ENCODE peak calls at places on chromosome 14, in ten cellular contexts. One of them, this sample, is unnamed.
A peak's percentile ranks its signal among the peaks of the same experiment; 100 is the strongest.

GRCh38 chr14:35879654-35880249 is 53.6 kb downstream of the BRMS1L start:
- DNase-seq in A549: peak; percentile 36
- DNase-seq in lower lobe of right lung: no peak
- DNase-seq in stomach: no peak
- DNase-seq in spleen: no peak
- DNase-seq in astrocyte: peak; percentile 6
- DNase-seq in lung: no peak
- DNase-seq in sigmoid colon: no peak
- DNase-seq in OCI-LY7: peak; percentile 45
- DNase-seq in HepG2: peak; percentile 42
- DNase-seq in this sample: no peak

GRCh38 chr14:21070083-21070609 is at the start of gene ARHGEF40:
- DNase-seq in HepG2: no peak
- DNase-seq in astrocyte: peak; percentile 27
- DNase-seq in stomach: peak; percentile 74
- DNase-seq in lower lobe of right lung: peak; percentile 75
- DNase-seq in A549: peak; percentile 40
- DNase-seq in sigmoid colon: no peak
- DNase-seq in lung: no peak
- DNase-seq in spleen: peak; percentile 88
- DNase-seq in OCI-LY7: peak; percentile 36
- DNase-seq in this sample: peak; percentile 67

GRCh38 chr14:57822081-57822480 is 43.8 kb downstream of the SLC35F4 start:
- DNase-seq in HepG2: no peak
- DNase-seq in A549: no peak
- DNase-seq in lung: no peak
- DNase-seq in spleen: no peak
- DNase-seq in astrocyte: no peak
- DNase-seq in stomach: no peak
- DNase-seq in sigmoid colon: no peak
- DNase-seq in lower lobe of right lung: no peak
- DNase-seq in OCI-LY7: no peak
- DNase-seq in this sample: no peak

GRCh38 chr14:68627050-68627867 is 165.6 kb downstream of the ZFP36L1 start:
- DNase-seq in stomach: peak; percentile 51
- DNase-seq in astrocyte: peak; percentile 43
- DNase-seq in sigmoid colon: no peak
- DNase-seq in spleen: no peak
- DNase-seq in OCI-LY7: no peak
- DNase-seq in lower lobe of right lung: no peak
- DNase-seq in HepG2: peak; percentile 56
- DNase-seq in lung: no peak
- DNase-seq in A549: no peak
- DNase-seq in this sample: no peak

GRCh38 chr14:92677087-92677668 is 71.2 kb downstream of the LGMN start:
- DNase-seq in stomach: no peak
- DNase-seq in OCI-LY7: peak; percentile 36
- DNase-seq in lower lobe of right lung: no peak
- DNase-seq in spleen: peak; percentile 71
- DNase-seq in HepG2: no peak
- DNase-seq in A549: no peak
- DNase-seq in lung: no peak
- DNase-seq in astrocyte: no peak
- DNase-seq in sigmoid colon: peak; percentile 62
- DNase-seq in this sample: no peak

GRCh38 chr14:103072595-103073366 is 11.2 kb upstream of the LBHD2 start:
- DNase-seq in spleen: peak; percentile 75
- DNase-seq in OCI-LY7: no peak
- DNase-seq in astrocyte: no peak
- DNase-seq in A549: peak; percentile 82
- DNase-seq in lower lobe of right lung: no peak
- DNase-seq in lung: no peak
- DNase-seq in stomach: no peak
- DNase-seq in HepG2: no peak
- DNase-seq in sigmoid colon: peak; percentile 59
- DNase-seq in this sample: peak; percentile 43

GRCh38 chr14:22544406-22544805 is 44.6 kb downstream of the DAD1 start:
- DNase-seq in HepG2: no peak
- DNase-seq in sigmoid colon: no peak
- DNase-seq in lung: no peak
- DNase-seq in stomach: no peak
- DNase-seq in lower lobe of right lung: no peak
- DNase-seq in OCI-LY7: no peak
- DNase-seq in astrocyte: no peak
- DNase-seq in A549: no peak
- DNase-seq in spleen: no peak
- DNase-seq in this sample: no peak

GRCh38 chr14:26173581-26173980 is 424.3 kb downstream of the NOVA1 start:
- DNase-seq in lung: no peak
- DNase-seq in sigmoid colon: no peak
- DNase-seq in stomach: no peak
- DNase-seq in HepG2: no peak
- DNase-seq in OCI-LY7: no peak
- DNase-seq in A549: no peak
- DNase-seq in astrocyte: no peak
- DNase-seq in spleen: no peak
- DNase-seq in lower lobe of right lung: no peak
- DNase-seq in this sample: no peak

GRCh38 chr14:102579696-102580551 is 12.5 kb upstream of the RCOR1 start:
- DNase-seq in A549: no peak
- DNase-seq in HepG2: no peak
- DNase-seq in sigmoid colon: no peak
- DNase-seq in lower lobe of right lung: peak; percentile 55
- DNase-seq in OCI-LY7: no peak
- DNase-seq in astrocyte: peak; percentile 65
- DNase-seq in stomach: no peak
- DNase-seq in spleen: no peak
- DNase-seq in lung: no peak
- DNase-seq in this sample: no peak

GRCh38 chr14:67533754-67534085 is 630 bp downstream of the PLEKHH1 start:
- DNase-seq in lower lobe of right lung: no peak
- DNase-seq in astrocyte: no peak
- DNase-seq in OCI-LY7: no peak
- DNase-seq in HepG2: no peak
- DNase-seq in lung: no peak
- DNase-seq in sigmoid colon: peak; percentile 50
- DNase-seq in A549: no peak
- DNase-seq in stomach: no peak
- DNase-seq in spleen: no peak
- DNase-seq in this sample: no peak

GRCh38 chr14:33287204-33287603 is 348.5 kb downstream of the NPAS3 start:
- DNase-seq in stomach: no peak
- DNase-seq in spleen: no peak
- DNase-seq in lung: no peak
- DNase-seq in astrocyte: peak; percentile 44
- DNase-seq in lower lobe of right lung: no peak
- DNase-seq in HepG2: no peak
- DNase-seq in OCI-LY7: no peak
- DNase-seq in A549: no peak
- DNase-seq in sigmoid colon: no peak
- DNase-seq in this sample: peak; percentile 66

GRCh38 chr14:72492196-72492595 is 401.7 kb downstream of the DPF3 start:
- DNase-seq in spleen: no peak
- DNase-seq in lower lobe of right lung: no peak
- DNase-seq in lung: no peak
- DNase-seq in HepG2: no peak
- DNase-seq in astrocyte: no peak
- DNase-seq in stomach: no peak
- DNase-seq in sigmoid colon: no peak
- DNase-seq in OCI-LY7: no peak
- DNase-seq in A549: no peak
- DNase-seq in this sample: no peak

GRCh38 chr14:66076166-66076565 is 410.0 kb upstream of the CCDC196 start:
- DNase-seq in OCI-LY7: no peak
- DNase-seq in stomach: no peak
- DNase-seq in A549: no peak
- DNase-seq in spleen: no peak
- DNase-seq in HepG2: no peak
- DNase-seq in lung: no peak
- DNase-seq in astrocyte: peak; percentile 12
- DNase-seq in lower lobe of right lung: no peak
- DNase-seq in sigmoid colon: no peak
- DNase-seq in this sample: no peak

GRCh38 chr14:106605548-106606448 is 1079.4 kb downstream of the TMEM121 start:
- DNase-seq in stomach: peak; percentile 52
- DNase-seq in lung: no peak
- DNase-seq in sigmoid colon: no peak
- DNase-seq in astrocyte: no peak
- DNase-seq in A549: no peak
- DNase-seq in spleen: peak; percentile 93
- DNase-seq in HepG2: peak; percentile 31
- DNase-seq in OCI-LY7: peak; percentile 81
- DNase-seq in lower lobe of right lung: peak; percentile 71
- DNase-seq in this sample: peak; percentile 67

GRCh38 chr14:32702571-32702970 is 236.1 kb upstream of the NPAS3 start:
- DNase-seq in OCI-LY7: peak; percentile 14
- DNase-seq in stomach: no peak
- DNase-seq in lung: no peak
- DNase-seq in A549: no peak
- DNase-seq in HepG2: no peak
- DNase-seq in sigmoid colon: peak; percentile 76
- DNase-seq in lower lobe of right lung: peak; percentile 34
- DNase-seq in astrocyte: peak; percentile 59
- DNase-seq in spleen: no peak
- DNase-seq in this sample: no peak

GRCh38 chr14:105135700-105136395 is 32.7 kb downstream of the JAG2 start:
- DNase-seq in OCI-LY7: no peak
- DNase-seq in lower lobe of right lung: no peak
- DNase-seq in stomach: no peak
- DNase-seq in spleen: peak; percentile 28
- DNase-seq in A549: no peak
- DNase-seq in astrocyte: no peak
- DNase-seq in HepG2: no peak
- DNase-seq in lung: no peak
- DNase-seq in sigmoid colon: peak; percentile 13
- DNase-seq in this sample: no peak

GRCh38 chr14:96138241-96138640 is 66.4 kb upstream of the BDKRB2 start:
- DNase-seq in astrocyte: peak; percentile 14
- DNase-seq in sigmoid colon: no peak
- DNase-seq in OCI-LY7: no peak
- DNase-seq in lower lobe of right lung: no peak
- DNase-seq in HepG2: no peak
- DNase-seq in stomach: no peak
- DNase-seq in lung: no peak
- DNase-seq in A549: no peak
- DNase-seq in spleen: no peak
- DNase-seq in this sample: no peak

DNA sequence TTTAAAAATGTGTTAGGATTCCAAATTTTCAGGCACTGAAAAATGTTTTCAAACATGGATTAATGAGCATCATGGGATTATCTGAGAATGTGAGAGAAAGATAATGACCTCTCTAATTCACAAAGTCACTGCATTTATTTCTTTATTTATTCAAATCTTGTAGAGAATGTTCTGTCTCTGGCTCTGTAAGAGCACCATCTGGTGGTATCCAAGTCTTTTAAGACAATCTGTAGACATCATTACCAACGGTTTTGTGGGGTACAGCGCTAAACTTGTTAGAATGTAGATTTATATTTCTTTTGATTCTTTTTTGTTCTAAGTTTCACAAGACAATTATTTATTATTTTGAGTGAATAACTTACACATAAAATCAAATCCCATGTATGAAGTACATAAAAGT is 956.0 kb upstream of the NOVA1 start:
- DNase-seq in OCI-LY7: no peak
- DNase-seq in astrocyte: no peak
- DNase-seq in A549: no peak
- DNase-seq in lung: no peak
- DNase-seq in lower lobe of right lung: no peak
- DNase-seq in spleen: no peak
- DNase-seq in sigmoid colon: no peak
- DNase-seq in stomach: no peak
- DNase-seq in HepG2: no peak
- DNase-seq in this sample: no peak
- TF ChIP-seq CTCF in OCI-LY7: peak; percentile 17
- TF ChIP-seq CTCF in astrocyte: no peak
- TF ChIP-seq CTCF in A549: no peak
- TF ChIP-seq CTCF in lung: no peak
- TF ChIP-seq CTCF in lower lobe of right lung: no peak
- TF ChIP-seq CTCF in spleen: no peak
- TF ChIP-seq CTCF in sigmoid colon: no peak
- TF ChIP-seq CTCF in stomach: no peak
- TF ChIP-seq CTCF in HepG2: no peak
- TF ChIP-seq CTCF in this sample: no peak

GRCh38 chr14:64763089-64763782 is 59.0 kb downstream of the PLEKHG3 start:
- DNase-seq in astrocyte: no peak
- DNase-seq in HepG2: no peak
- DNase-seq in lower lobe of right lung: peak; percentile 30
- DNase-seq in OCI-LY7: no peak
- DNase-seq in lung: no peak
- DNase-seq in spleen: peak; percentile 43
- DNase-seq in sigmoid colon: no peak
- DNase-seq in stomach: no peak
- DNase-seq in A549: no peak
- DNase-seq in this sample: no peak
- H3K4me1 ChIP-seq in astrocyte: peaks cover 54% of the 10 kb centered on the region
- H3K4me1 ChIP-seq in HepG2: peaks cover 30% of the 10 kb centered on the region
- H3K4me1 ChIP-seq in lower lobe of right lung: peaks cover 41% of the 10 kb centered on the region
- H3K4me1 ChIP-seq in OCI-LY7: no peaks in the 10 kb centered on the region
- H3K4me1 ChIP-seq in lung: peaks cover 13% of the 10 kb centered on the region
- H3K4me1 ChIP-seq in spleen: peaks cover 67% of the 10 kb centered on the region
- H3K4me1 ChIP-seq in sigmoid colon: no peaks in the 10 kb centered on the region
- H3K4me1 ChIP-seq in stomach: peaks cover 66% of the 10 kb centered on the region
- H3K4me1 ChIP-seq in A549: peaks cover 80% of the 10 kb centered on the region
- H3K4me1 ChIP-seq in this sample: peaks cover 24% of the 10 kb centered on the region

GRCh38 chr14:54773171-54774006 is 129.2 kb downstream of the GCH1 start:
- DNase-seq in stomach: peak; percentile 59
- DNase-seq in A549: peak; percentile 99
- DNase-seq in sigmoid colon: peak; percentile 96
- DNase-seq in OCI-LY7: peak; percentile 37
- DNase-seq in lung: peak; percentile 82
- DNase-seq in astrocyte: peak; percentile 99
- DNase-seq in spleen: peak; percentile 84
- DNase-seq in HepG2: peak; percentile 78
- DNase-seq in lower lobe of right lung: peak; percentile 82
- DNase-seq in this sample: peak; percentile 85
- TF ChIP-seq CTCF in stomach: no peak
- TF ChIP-seq CTCF in A549: peak; percentile 63
- TF ChIP-seq CTCF in sigmoid colon: peak; percentile 67
- TF ChIP-seq CTCF in OCI-LY7: peak; percentile 40
- TF ChIP-seq CTCF in lung: peak; percentile 39
- TF ChIP-seq CTCF in astrocyte: peak; percentile 72
- TF ChIP-seq CTCF in spleen: peak; percentile 79
- TF ChIP-seq CTCF in HepG2: peak; percentile 63
- TF ChIP-seq CTCF in lower lobe of right lung: peak; percentile 57
- TF ChIP-seq CTCF in this sample: peak; percentile 30

DNA sequence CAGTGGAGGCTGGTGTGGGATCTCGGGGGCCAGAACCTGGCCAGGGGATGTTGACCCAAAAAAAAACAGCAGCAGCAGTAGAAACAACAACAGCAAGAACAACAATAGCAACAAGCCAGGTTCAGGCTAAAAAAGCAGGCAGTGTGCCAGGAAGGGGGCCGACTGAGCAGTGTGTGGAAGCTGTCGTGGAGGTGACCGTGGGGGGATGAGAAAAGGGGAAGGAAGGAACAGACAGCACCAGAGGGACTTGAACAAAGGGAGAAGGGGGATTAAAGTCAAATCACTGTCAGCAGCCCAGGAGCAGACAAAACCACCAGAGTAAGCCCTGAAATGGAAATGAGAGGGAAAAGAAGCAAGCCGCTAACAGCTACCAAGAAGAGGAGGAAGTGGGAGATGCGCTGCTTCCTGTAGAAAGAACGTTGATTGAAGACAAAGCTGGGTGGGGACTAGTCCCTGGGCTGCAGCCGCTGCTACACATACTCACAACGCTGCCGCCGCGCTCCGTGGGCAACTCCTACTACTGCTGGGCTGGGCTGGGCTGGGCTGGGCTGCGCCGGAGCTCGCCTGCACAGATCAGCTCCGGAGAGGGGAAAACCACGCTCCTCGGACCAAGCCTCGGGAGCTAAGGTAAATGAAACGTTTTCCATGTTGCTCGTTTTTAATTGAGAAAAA is at the start of gene GNG2:
- DNase-seq in lower lobe of right lung: peak; percentile 87
- DNase-seq in spleen: peak; percentile 96
- DNase-seq in HepG2: no peak
- DNase-seq in sigmoid colon: peak; percentile 91
- DNase-seq in OCI-LY7: peak; percentile 89
- DNase-seq in lung: peak; percentile 69
- DNase-seq in astrocyte: peak; percentile 71
- DNase-seq in A549: peak; percentile 40
- DNase-seq in stomach: peak; percentile 79
- DNase-seq in this sample: peak; percentile 86
- H3K4me1 ChIP-seq in lower lobe of right lung: peaks cover 11% of the 10 kb centered on the region
- H3K4me1 ChIP-seq in spleen: peaks cover 73% of the 10 kb centered on the region
- H3K4me1 ChIP-seq in HepG2: no peaks in the 10 kb centered on the region
- H3K4me1 ChIP-seq in sigmoid colon: no peaks in the 10 kb centered on the region
- H3K4me1 ChIP-seq in OCI-LY7: peaks cover 28% of the 10 kb centered on the region
- H3K4me1 ChIP-seq in lung: no peaks in the 10 kb centered on the region
- H3K4me1 ChIP-seq in astrocyte: peaks cover 20% of the 10 kb centered on the region
- H3K4me1 ChIP-seq in A549: peaks cover 4% of the 10 kb centered on the region
- H3K4me1 ChIP-seq in stomach: peaks cover 48% of the 10 kb centered on the region
- H3K4me1 ChIP-seq in this sample: peaks cover 6% of the 10 kb centered on the region